ENCODE peak calls at places on chromosome 14, in eight cellular contexts. K is right cardiac atrium, X is astrocyte, C is fibroblast of lung, M is breast epithelium, D is tibial nerve, W is neuronal stem cell, T is upper lobe of left lung. G is an unnamed sample.

GRCh38 chr14:61653507-61653906 is 41.8 kb upstream of the HIF1A start:
- DNase-seq in D (no peak), X (peak; percentile 62), K (peak; percentile 55), C (peak; percentile 55), T (peak; percentile 62), W (no peak), M (no peak), G (peak; percentile 85)

GRCh38 chr14:33796356-33796755 is 154.5 kb downstream of the EGLN3 start:
- DNase-seq in D (no peak), W (no peak), M (no peak), X (peak; percentile 97), C (peak; percentile 11), K (no peak), T (no peak), G (no peak)

GRCh38 chr14:52314521-52315354 is 626 bp downstream of the PTGER2 start:
- DNase-seq in X (no peak), C (no peak), T (peak; percentile 53), K (peak; percentile 66), D (no peak), M (no peak), W (no peak), G (peak; percentile 70)

GRCh38 chr14:61438497-61438859 is 117.1 kb downstream of the PRKCH start:
- DNase-seq in W (no peak), X (no peak), M (no peak), T (no peak), K (no peak), C (no peak), D (no peak), G (no peak)

GRCh38 chr14:54267172-54267571 is 129.6 kb upstream of the CDKN3 start:
- DNase-seq in W (no peak), X (no peak), D (no peak), K (no peak), C (no peak), M (no peak), T (no peak), G (no peak)

GRCh38 chr14:79117561-79117960 is 947.4 kb downstream of the NRXN3 start:
- DNase-seq in M (no peak), W (no peak), C (no peak), D (no peak), T (no peak), K (no peak), X (no peak), G (no peak)

GRCh38 chr14:100406505-100407131 is 83.5 kb downstream of the SLC25A47 start:
- DNase-seq in C (peak; percentile 58), W (no peak), T (peak; percentile 75), D (no peak), K (no peak), X (peak; percentile 51), M (peak; percentile 29), G (no peak)

GRCh38 chr14:92787554-92787953 is 6.6 kb upstream of the GOLGA5 start:
- DNase-seq in W (no peak), K (no peak), T (no peak), M (no peak), D (no peak), X (no peak), C (no peak), G (no peak)

GRCh38 chr14:95015046-95015445 is 142.3 kb downstream of the DICER1 start:
- DNase-seq in M (no peak), W (no peak), D (no peak), X (no peak), T (no peak), C (no peak), K (no peak), G (no peak)

GRCh38 chr14:102090713-102091112 is 3.9 kb upstream of the HSP90AA1 start:
- DNase-seq in X (no peak), M (no peak), C (no peak), D (no peak), T (no peak), K (no peak), W (no peak), G (no peak)

GRCh38 chr14:60655898-60656754 is 6.8 kb upstream of the SIX1 start:
- DNase-seq in T (no peak), M (no peak), D (no peak), X (no peak), W (peak; percentile 32), C (no peak), K (no peak), G (no peak)

GRCh38 chr14:31096255-31096654 is 70.1 kb upstream of the STRN3 start:
- DNase-seq in K (no peak), W (no peak), D (no peak), T (no peak), C (peak; percentile 67), X (peak; percentile 14), M (no peak), G (no peak)

GRCh38 chr14:24181251-24182077 is 7.2 kb downstream of the IPO4 start:
- DNase-seq in M (no peak), W (no peak), C (no peak), K (peak; percentile 49), X (no peak), D (no peak), T (no peak), G (peak; percentile 68)

GRCh38 chr14:82657186-82657675 is 1123.6 kb upstream of the SEL1L start:
- DNase-seq in K (no peak), M (no peak), T (no peak), D (no peak), W (no peak), X (no peak), C (no peak), G (no peak)

GRCh38 chr14:101063121-101063520 is 159.6 kb upstream of the RTL1 start:
- DNase-seq in T (no peak), C (no peak), D (no peak), W (no peak), M (no peak), K (no peak), X (no peak), G (peak; percentile 36)

GRCh38 chr14:72625689-72626088 is 268.2 kb downstream of the DPF3 start:
- DNase-seq in K (no peak), C (no peak), T (no peak), M (no peak), X (no peak), D (no peak), W (no peak), G (no peak)

GRCh38 chr14:53956427-53957201 is at the start of gene BMP4:
- DNase-seq in K (peak; percentile 95), X (peak; percentile 46), D (peak; percentile 65), C (peak; percentile 66), T (peak; percentile 80), M (peak; percentile 69), W (no peak), G (peak; percentile 71)

GRCh38 chr14:106605548-106606448 is 1079.4 kb downstream of the TMEM121 start:
- DNase-seq in C (no peak), T (peak; percentile 64), D (no peak), X (no peak), K (peak; percentile 63), M (no peak), W (no peak), G (no peak)

DNA sequence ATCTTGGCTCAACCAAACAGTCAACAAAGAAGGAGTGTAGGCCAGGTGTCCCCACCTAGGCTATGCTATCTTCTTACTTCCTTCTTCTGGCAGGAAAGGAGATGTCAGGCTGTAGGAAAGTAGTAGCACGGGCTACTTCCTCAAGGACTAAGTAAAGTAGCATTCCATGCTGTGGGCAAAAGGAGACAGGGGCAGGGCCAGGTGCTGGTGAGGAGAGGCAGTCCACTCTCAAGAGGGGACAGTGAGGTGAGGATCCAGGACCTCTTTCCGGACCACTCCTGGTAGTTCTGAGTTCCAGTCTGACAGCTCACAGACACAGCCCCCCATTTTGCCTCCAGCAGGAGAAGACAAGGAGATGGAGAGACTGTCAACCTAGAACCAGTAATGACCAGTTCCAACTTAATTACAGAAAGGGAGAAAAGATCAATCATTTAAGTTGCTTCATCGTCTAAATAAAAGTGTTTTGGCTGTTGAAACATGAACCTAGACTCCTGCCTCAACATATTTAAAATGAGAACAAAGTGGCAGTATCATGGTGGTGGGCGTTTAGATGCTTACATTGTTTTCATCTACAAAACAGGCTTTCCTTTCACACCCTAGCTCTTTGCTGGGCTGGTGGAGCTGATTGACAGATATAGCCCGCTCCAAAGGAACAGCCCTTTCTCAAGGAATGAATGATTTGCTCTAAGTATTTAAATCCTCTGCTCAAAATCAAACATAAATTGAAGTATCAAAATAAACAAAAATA is 5.1 kb upstream of the SSTR1 start:
- DNase-seq in C (no peak), X (no peak), M (no peak), K (no peak), D (no peak), T (no peak), W (no peak), G (no peak)
- H3K27me3 ChIP-seq in C (no peaks in the 10 kb centered on the region), X (peaks cover 6% of the 10 kb centered on the region), M (no peaks in the 10 kb centered on the region), K (no peaks in the 10 kb centered on the region), D (no peaks in the 10 kb centered on the region), T (no peaks in the 10 kb centered on the region), W (peaks cover 15% of the 10 kb centered on the region), G (peaks cover 11% of the 10 kb centered on the region)

GRCh38 chr14:105479438-105480164 is 5.0 kb downstream of the CRIP2 start:
- DNase-seq in M (no peak), D (no peak), C (no peak), K (no peak), X (no peak), T (no peak), W (no peak), G (no peak)
- H3K4me1 ChIP-seq in M (peaks cover 53% of the 10 kb centered on the region), D (peaks cover 59% of the 10 kb centered on the region), C (peaks cover 27% of the 10 kb centered on the region), K (peaks cover 12% of the 10 kb centered on the region), X (peaks cover 41% of the 10 kb centered on the region), T (peaks cover 52% of the 10 kb centered on the region), W (peaks cover 63% of the 10 kb centered on the region), G (peaks cover 40% of the 10 kb centered on the region)

DNA sequence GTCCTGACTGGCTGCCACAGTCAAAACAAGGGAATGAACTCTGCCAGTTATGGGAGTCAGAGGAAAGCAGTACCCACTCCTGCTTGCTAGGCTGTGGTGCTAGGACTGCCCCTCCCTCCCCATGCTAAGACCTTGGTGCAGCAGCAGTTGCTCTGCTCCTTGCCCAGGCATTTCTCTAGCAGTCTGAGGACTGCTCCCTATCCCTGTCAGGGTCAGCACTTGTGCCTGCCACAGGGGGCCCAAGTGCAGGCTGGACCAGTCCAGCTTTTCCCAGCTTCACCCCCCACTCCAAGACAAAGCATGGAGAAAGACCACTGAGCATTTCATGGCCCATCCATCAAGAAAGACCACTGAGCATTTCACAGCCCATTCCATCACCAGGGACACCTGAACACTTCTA is 305.8 kb upstream of the CLEC14A start:
- DNase-seq in W (no peak), D (no peak), M (no peak), X (no peak), T (no peak), C (no peak), K (no peak), G (no peak)
- H3K9me3 ChIP-seq in W (no peaks in the 10 kb centered on the region), D (no peaks in the 10 kb centered on the region), M (peaks cover 16% of the 10 kb centered on the region), X (no peaks in the 10 kb centered on the region), T (peaks cover 15% of the 10 kb centered on the region), C (no peaks in the 10 kb centered on the region), K (no peaks in the 10 kb centered on the region), G (peaks cover 10% of the 10 kb centered on the region)

GRCh38 chr14:36662543-36663403 is 1.1 kb downstream of the PAX9 start:
- DNase-seq in W (no peak), X (no peak), T (no peak), D (no peak), C (no peak), K (no peak), M (no peak), G (peak; percentile 75)

GRCh38 chr14:36663404-36664321 is 2.0 kb downstream of the PAX9 start:
- DNase-seq in W (no peak), T (no peak), D (no peak), M (no peak), X (no peak), C (no peak), K (no peak), G (no peak)

GRCh38 chr14:36665887-36666415 is 4.3 kb downstream of the PAX9 start:
- DNase-seq in M (no peak), X (no peak), C (no peak), K (no peak), W (no peak), D (no peak), T (no peak), G (no peak)

GRCh38 chr14:36666416-36667206 is 5.0 kb downstream of the PAX9 start:
- DNase-seq in K (peak; percentile 56), W (no peak), M (no peak), T (no peak), X (no peak), C (no peak), D (no peak), G (no peak)

GRCh38 chr14:36664322-36665193 is 2.9 kb downstream of the PAX9 start:
- DNase-seq in W (no peak), C (no peak), X (no peak), K (no peak), T (no peak), M (no peak), D (no peak), G (no peak)
- H3K27me3 ChIP-seq in W (peaks cover 99% of the 10 kb centered on the region), C (peaks cover 63% of the 10 kb centered on the region), X (peaks cover 82% of the 10 kb centered on the region), K (peaks cover 3% of the 10 kb centered on the region), T (peaks cover 34% of the 10 kb centered on the region), M (peaks cover 88% of the 10 kb centered on the region), D (no peaks in the 10 kb centered on the region), G (no peaks in the 10 kb centered on the region)

G was measured in RWPE2.